ENCODE peak calls at places on chromosome 22, in ten cellular contexts. One of them, this sample, is unnamed.

GRCh38 chr22:46758867-46759290 is 3.6 kb upstream of the TBC1D22A start:
- DNase-seq in BJ: no peak
- DNase-seq in H54: no peak
- DNase-seq in NCI-H460: no peak
- DNase-seq in stimulated activated CD8-positive, alpha-beta memory T cell treated with anti-CD3 and anti-CD28 coated beads, Interleukin-4, amount 100 ng/mL, for 48 hours: peak; percentile 68
- DNase-seq in RCC 7860: peak; percentile 44
- DNase-seq in fibroblast of the conjunctiva: peak; percentile 41
- DNase-seq in nephron progenitor cell: peak; percentile 57
- DNase-seq in cardiac fibroblast: peak; percentile 81
- DNase-seq in GM19239: no peak
- DNase-seq in this sample: no peak

GRCh38 chr22:36405671-36406070 is 17.9 kb upstream of the MYH9 start:
- DNase-seq in GM19239: no peak
- DNase-seq in cardiac fibroblast: peak; percentile 57
- DNase-seq in nephron progenitor cell: no peak
- DNase-seq in stimulated activated CD8-positive, alpha-beta memory T cell treated with anti-CD3 and anti-CD28 coated beads, Interleukin-4, amount 100 ng/mL, for 48 hours: peak; percentile 63
- DNase-seq in BJ: no peak
- DNase-seq in H54: no peak
- DNase-seq in RCC 7860: peak; percentile 75
- DNase-seq in NCI-H460: no peak
- DNase-seq in fibroblast of the conjunctiva: no peak
- DNase-seq in this sample: no peak

GRCh38 chr22:43945632-43946390 is 9.4 kb upstream of the SAMM50 start:
- DNase-seq in stimulated activated CD8-positive, alpha-beta memory T cell treated with anti-CD3 and anti-CD28 coated beads, Interleukin-4, amount 100 ng/mL, for 48 hours: peak; percentile 84
- DNase-seq in GM19239: peak; percentile 69
- DNase-seq in fibroblast of the conjunctiva: peak; percentile 38
- DNase-seq in H54: peak; percentile 45
- DNase-seq in NCI-H460: peak; percentile 49
- DNase-seq in RCC 7860: peak; percentile 31
- DNase-seq in nephron progenitor cell: peak; percentile 77
- DNase-seq in BJ: no peak
- DNase-seq in cardiac fibroblast: peak; percentile 75
- DNase-seq in this sample: no peak

GRCh38 chr22:49724030-49724892 is 103.4 kb downstream of the BRD1 start:
- DNase-seq in fibroblast of the conjunctiva: no peak
- DNase-seq in RCC 7860: no peak
- DNase-seq in cardiac fibroblast: no peak
- DNase-seq in GM19239: no peak
- DNase-seq in BJ: no peak
- DNase-seq in nephron progenitor cell: no peak
- DNase-seq in NCI-H460: peak; percentile 12
- DNase-seq in H54: no peak
- DNase-seq in stimulated activated CD8-positive, alpha-beta memory T cell treated with anti-CD3 and anti-CD28 coated beads, Interleukin-4, amount 100 ng/mL, for 48 hours: peak; percentile 57
- DNase-seq in this sample: no peak

GRCh38 chr22:43297246-43298061 is 45.7 kb downstream of the SCUBE1 start:
- DNase-seq in stimulated activated CD8-positive, alpha-beta memory T cell treated with anti-CD3 and anti-CD28 coated beads, Interleukin-4, amount 100 ng/mL, for 48 hours: no peak
- DNase-seq in cardiac fibroblast: no peak
- DNase-seq in fibroblast of the conjunctiva: no peak
- DNase-seq in RCC 7860: no peak
- DNase-seq in H54: no peak
- DNase-seq in BJ: no peak
- DNase-seq in nephron progenitor cell: no peak
- DNase-seq in GM19239: no peak
- DNase-seq in NCI-H460: no peak
- DNase-seq in this sample: no peak

GRCh38 chr22:43883012-43883661 is 8.7 kb downstream of the PNPLA5 start:
- DNase-seq in GM19239: peak; percentile 67
- DNase-seq in NCI-H460: peak; percentile 66
- DNase-seq in stimulated activated CD8-positive, alpha-beta memory T cell treated with anti-CD3 and anti-CD28 coated beads, Interleukin-4, amount 100 ng/mL, for 48 hours: peak; percentile 75
- DNase-seq in cardiac fibroblast: peak; percentile 68
- DNase-seq in fibroblast of the conjunctiva: peak; percentile 61
- DNase-seq in BJ: no peak
- DNase-seq in nephron progenitor cell: peak; percentile 73
- DNase-seq in H54: peak; percentile 79
- DNase-seq in RCC 7860: peak; percentile 56
- DNase-seq in this sample: no peak

GRCh38 chr22:32796865-32797573 is 4.5 kb upstream of the TIMP3 start:
- DNase-seq in nephron progenitor cell: peak; percentile 77
- DNase-seq in BJ: no peak
- DNase-seq in RCC 7860: peak; percentile 6
- DNase-seq in GM19239: peak; percentile 72
- DNase-seq in H54: peak; percentile 54
- DNase-seq in stimulated activated CD8-positive, alpha-beta memory T cell treated with anti-CD3 and anti-CD28 coated beads, Interleukin-4, amount 100 ng/mL, for 48 hours: peak; percentile 73
- DNase-seq in cardiac fibroblast: peak; percentile 80
- DNase-seq in fibroblast of the conjunctiva: peak; percentile 86
- DNase-seq in NCI-H460: peak; percentile 2
- DNase-seq in this sample: no peak

GRCh38 chr22:50307891-50308596 is 598 bp upstream of the PLXNB2 start:
- DNase-seq in fibroblast of the conjunctiva: no peak
- DNase-seq in NCI-H460: no peak
- DNase-seq in cardiac fibroblast: no peak
- DNase-seq in BJ: no peak
- DNase-seq in nephron progenitor cell: no peak
- DNase-seq in H54: no peak
- DNase-seq in RCC 7860: no peak
- DNase-seq in stimulated activated CD8-positive, alpha-beta memory T cell treated with anti-CD3 and anti-CD28 coated beads, Interleukin-4, amount 100 ng/mL, for 48 hours: no peak
- DNase-seq in GM19239: no peak
- DNase-seq in this sample: no peak

GRCh38 chr22:37309221-37310074 is 27.1 kb downstream of the CYTH4 start:
- DNase-seq in NCI-H460: no peak
- DNase-seq in cardiac fibroblast: no peak
- DNase-seq in nephron progenitor cell: no peak
- DNase-seq in fibroblast of the conjunctiva: no peak
- DNase-seq in H54: peak; percentile 31
- DNase-seq in BJ: no peak
- DNase-seq in RCC 7860: peak; percentile 84
- DNase-seq in GM19239: peak; percentile 67
- DNase-seq in stimulated activated CD8-positive, alpha-beta memory T cell treated with anti-CD3 and anti-CD28 coated beads, Interleukin-4, amount 100 ng/mL, for 48 hours: peak; percentile 60
- DNase-seq in this sample: no peak

GRCh38 chr22:41508770-41509170 is 35.5 kb downstream of the POLR3H start:
- DNase-seq in fibroblast of the conjunctiva: no peak
- DNase-seq in cardiac fibroblast: no peak
- DNase-seq in RCC 7860: no peak
- DNase-seq in NCI-H460: no peak
- DNase-seq in BJ: no peak
- DNase-seq in GM19239: no peak
- DNase-seq in H54: no peak
- DNase-seq in stimulated activated CD8-positive, alpha-beta memory T cell treated with anti-CD3 and anti-CD28 coated beads, Interleukin-4, amount 100 ng/mL, for 48 hours: no peak
- DNase-seq in nephron progenitor cell: peak; percentile 37
- DNase-seq in this sample: no peak

GRCh38 chr22:46068176-46068907 is 82.0 kb upstream of the PPARA start:
- DNase-seq in NCI-H460: no peak
- DNase-seq in stimulated activated CD8-positive, alpha-beta memory T cell treated with anti-CD3 and anti-CD28 coated beads, Interleukin-4, amount 100 ng/mL, for 48 hours: no peak
- DNase-seq in fibroblast of the conjunctiva: no peak
- DNase-seq in GM19239: no peak
- DNase-seq in cardiac fibroblast: no peak
- DNase-seq in BJ: no peak
- DNase-seq in nephron progenitor cell: no peak
- DNase-seq in RCC 7860: no peak
- DNase-seq in H54: no peak
- DNase-seq in this sample: no peak

GRCh38 chr22:44523981-44524759 is 26.1 kb upstream of the RTL6 start:
- DNase-seq in NCI-H460: no peak
- DNase-seq in stimulated activated CD8-positive, alpha-beta memory T cell treated with anti-CD3 and anti-CD28 coated beads, Interleukin-4, amount 100 ng/mL, for 48 hours: no peak
- DNase-seq in RCC 7860: peak; percentile 77
- DNase-seq in H54: peak; percentile 23
- DNase-seq in BJ: peak; percentile 87
- DNase-seq in nephron progenitor cell: no peak
- DNase-seq in cardiac fibroblast: peak; percentile 97
- DNase-seq in fibroblast of the conjunctiva: peak; percentile 9
- DNase-seq in GM19239: no peak
- DNase-seq in this sample: peak; percentile 87

GRCh38 chr22:38233427-38233826 is 31.6 kb downstream of the MAFF start:
- DNase-seq in RCC 7860: no peak
- DNase-seq in nephron progenitor cell: no peak
- DNase-seq in BJ: no peak
- DNase-seq in fibroblast of the conjunctiva: peak; percentile 20
- DNase-seq in cardiac fibroblast: peak; percentile 67
- DNase-seq in NCI-H460: no peak
- DNase-seq in stimulated activated CD8-positive, alpha-beta memory T cell treated with anti-CD3 and anti-CD28 coated beads, Interleukin-4, amount 100 ng/mL, for 48 hours: no peak
- DNase-seq in GM19239: no peak
- DNase-seq in H54: no peak
- DNase-seq in this sample: no peak

GRCh38 chr22:41966607-41967240 is 2.5 kb upstream of the SEPTIN3 start:
- DNase-seq in H54: no peak
- DNase-seq in cardiac fibroblast: peak; percentile 87
- DNase-seq in GM19239: no peak
- DNase-seq in BJ: peak; percentile 56
- DNase-seq in fibroblast of the conjunctiva: peak; percentile 82
- DNase-seq in NCI-H460: peak; percentile 33
- DNase-seq in stimulated activated CD8-positive, alpha-beta memory T cell treated with anti-CD3 and anti-CD28 coated beads, Interleukin-4, amount 100 ng/mL, for 48 hours: no peak
- DNase-seq in nephron progenitor cell: no peak
- DNase-seq in RCC 7860: peak; percentile 85
- DNase-seq in this sample: peak; percentile 63

GRCh38 chr22:19035474-19036228 is 86.6 kb downstream of the DGCR2 start:
- DNase-seq in H54: no peak
- DNase-seq in NCI-H460: no peak
- DNase-seq in nephron progenitor cell: peak; percentile 53
- DNase-seq in fibroblast of the conjunctiva: no peak
- DNase-seq in RCC 7860: no peak
- DNase-seq in stimulated activated CD8-positive, alpha-beta memory T cell treated with anti-CD3 and anti-CD28 coated beads, Interleukin-4, amount 100 ng/mL, for 48 hours: no peak
- DNase-seq in cardiac fibroblast: no peak
- DNase-seq in BJ: no peak
- DNase-seq in GM19239: no peak
- DNase-seq in this sample: no peak

GRCh38 chr22:23178512-23179254 is 1.6 kb upstream of the BCR start:
- DNase-seq in stimulated activated CD8-positive, alpha-beta memory T cell treated with anti-CD3 and anti-CD28 coated beads, Interleukin-4, amount 100 ng/mL, for 48 hours: peak; percentile 81
- DNase-seq in RCC 7860: peak; percentile 29
- DNase-seq in BJ: no peak
- DNase-seq in NCI-H460: peak; percentile 37
- DNase-seq in H54: peak; percentile 77
- DNase-seq in nephron progenitor cell: peak; percentile 84
- DNase-seq in fibroblast of the conjunctiva: peak; percentile 23
- DNase-seq in GM19239: peak; percentile 81
- DNase-seq in cardiac fibroblast: peak; percentile 68
- DNase-seq in this sample: no peak

GRCh38 chr22:27984001-27984695 is 65.1 kb upstream of the PITPNB start:
- DNase-seq in NCI-H460: no peak
- DNase-seq in GM19239: no peak
- DNase-seq in stimulated activated CD8-positive, alpha-beta memory T cell treated with anti-CD3 and anti-CD28 coated beads, Interleukin-4, amount 100 ng/mL, for 48 hours: no peak
- DNase-seq in RCC 7860: no peak
- DNase-seq in cardiac fibroblast: no peak
- DNase-seq in BJ: no peak
- DNase-seq in nephron progenitor cell: no peak
- DNase-seq in fibroblast of the conjunctiva: no peak
- DNase-seq in H54: no peak
- DNase-seq in this sample: no peak

This sample was measured in AG04449.